ENCODE peak calls at places on chromosomes 16 and 17, in five cellular contexts. V is stimulated activated naive CD8-positive, alpha-beta T cell treated with anti-CD3 and anti-CD28 coated beads, Interleukin-15, Interleukin-2, amounts not matched to agents 100 U/mL and 50 U/mL, for 24 hours; G is NCI-H187; B is Kasumi-1; Z is smooth muscle cell of the brain vasculature. D is an unnamed sample.

GRCh38 chr16:15672514-15673167 is 22.6 kb downstream of the NDE1 start:
- DNase-seq in V (peak; percentile 59), G (no peak), B (peak; percentile 90), Z (peak; percentile 77), D (peak; percentile 69)

GRCh38 chr16:88387941-88388627 is 5.3 kb downstream of the ZNF469 start:
- DNase-seq in V (no peak), G (no peak), B (no peak), Z (no peak), D (no peak)

GRCh38 chr16:58456193-58456592 is 43.8 kb upstream of the NDRG4 start:
- DNase-seq in V (no peak), G (no peak), B (no peak), Z (no peak), D (no peak)

GRCh38 chr17:46264456-46265198 is 30.3 kb upstream of the LRRC37A start:
- DNase-seq in V (no peak), G (no peak), B (no peak), Z (no peak), D (peak; percentile 14)

GRCh38 chr17:75129576-75129975 is 2.0 kb downstream of the NT5C start:
- DNase-seq in V (no peak), G (no peak), B (no peak), Z (no peak), D (no peak)

GRCh38 chr16:28984619-28985135 is at the start of gene LAT:
- DNase-seq in V (peak; percentile 80), G (no peak), B (peak; percentile 24), Z (no peak), D (peak; percentile 78)

GRCh38 chr17:82978765-82979349 is 100.6 kb upstream of the METRNL start:
- DNase-seq in V (no peak), G (no peak), B (peak; percentile 93), Z (no peak), D (no peak)

GRCh38 chr17:31494259-31495048 is 103.0 kb downstream of the RAB11FIP4 start:
- DNase-seq in V (peak; percentile 60), G (no peak), B (peak; percentile 79), Z (no peak), D (no peak)

GRCh38 chr17:44062871-44063270 is 3.6 kb downstream of the LSM12 start:
- DNase-seq in V (no peak), G (no peak), B (no peak), Z (no peak), D (no peak)